ENCODE peak calls at places on chromosomes 5 and 9, in nine cellular contexts. V is caudate nucleus; N is HEK293T; Y is fibroblast of lung; A is tibial artery; L is Calu3; U is T-helper 17 cell; K is stimulated activated CD4-positive, alpha-beta T cell treated with anti-CD3 and anti-CD28 coated beads, Interleukin-12 subunit alpha, Interleukin-12 subunit beta, amount 100 ng/mL, for 4 hours; E is activated naive CD8-positive, alpha-beta T cell treated with anti-CD3 and anti-CD28 coated beads for 36 hours. X is an unnamed sample.

GRCh38 chr5:34652916-34653315 is 3.2 kb upstream of the RAI14 start:
- DNase-seq in V (no peak), N (no peak), Y (peak; percentile 41), A (no peak), L (no peak), U (no peak), K (no peak), E (no peak), X (no peak)

GRCh38 chr9:133592731-133593409 is 16.3 kb downstream of the FAM163B start:
- DNase-seq in V (no peak), N (no peak), Y (peak; percentile 14), A (no peak), L (no peak), U (no peak), K (no peak), E (no peak), X (no peak)

GRCh38 chr5:88396126-88396525 is 127.5 kb upstream of the TMEM161B start:
- DNase-seq in V (no peak), N (no peak), Y (no peak), A (no peak), L (no peak), U (no peak), K (no peak), E (no peak), X (no peak)

GRCh38 chr9:75612205-75612604 is 278.3 kb upstream of the PCSK5 start:
- DNase-seq in V (no peak), N (no peak), Y (no peak), A (no peak), L (no peak), U (no peak), K (no peak), E (no peak), X (no peak)

GRCh38 chr5:5929231-5929630 is 449.1 kb downstream of the MED10 start:
- DNase-seq in V (no peak), N (no peak), Y (no peak), A (no peak), L (no peak), U (no peak), K (no peak), E (no peak), X (no peak)

GRCh38 chr5:88727705-88728313 is 155.2 kb downstream of the MEF2C start:
- DNase-seq in V (no peak), N (no peak), Y (peak; percentile 53), A (no peak), L (no peak), U (no peak), K (no peak), E (no peak), X (no peak)

GRCh38 chr5:139182528-139183296 is 15.5 kb downstream of the SIL1 start:
- DNase-seq in V (no peak), N (no peak), Y (no peak), A (no peak), L (no peak), U (no peak), K (no peak), E (no peak), X (no peak)

GRCh38 chr9:27292646-27293045 is 4.3 kb downstream of the EQTN start:
- DNase-seq in V (no peak), N (no peak), Y (no peak), A (no peak), L (no peak), U (no peak), K (no peak), E (no peak), X (no peak)

GRCh38 chr9:129708799-129709198 is 43.4 kb downstream of the PRRX2 start:
- DNase-seq in V (no peak), N (no peak), Y (no peak), A (no peak), L (no peak), U (no peak), K (no peak), E (no peak), X (no peak)

GRCh38 chr5:127186657-127187056 is 103.9 kb upstream of the MEGF10 start:
- DNase-seq in V (no peak), N (no peak), Y (no peak), A (no peak), L (no peak), U (no peak), K (no peak), E (no peak), X (no peak)

GRCh38 chr5:15901151-15901550 is 278.4 kb downstream of the MARCHF11 start:
- DNase-seq in V (no peak), N (no peak), Y (no peak), A (no peak), L (no peak), U (no peak), K (no peak), E (no peak), X (no peak)

GRCh38 chr9:6805532-6805931 is 47.8 kb downstream of the KDM4C start:
- DNase-seq in V (no peak), N (no peak), Y (peak; percentile 63), A (no peak), L (no peak), U (no peak), K (no peak), E (no peak), X (no peak)

GRCh38 chr5:150778517-150779396 is at the start of gene SMIM3:
- DNase-seq in V (peak; percentile 20), N (peak; percentile 74), Y (peak; percentile 75), A (peak; percentile 86), L (peak; percentile 83), U (peak; percentile 44), K (peak; percentile 65), E (peak; percentile 77), X (peak; percentile 69)

GRCh38 chr9:99269429-99269828 is 47.3 kb downstream of the SEC61B start:
- DNase-seq in V (no peak), N (no peak), Y (peak; percentile 67), A (no peak), L (no peak), U (no peak), K (no peak), E (no peak), X (no peak)

GRCh38 chr9:136309101-136309801 is 5.4 kb upstream of the CCDC187 start:
- DNase-seq in V (no peak), N (no peak), Y (no peak), A (no peak), L (no peak), U (no peak), K (no peak), E (no peak), X (no peak)

GRCh38 chr9:127667906-127668305 is 38.9 kb upstream of the CFAP157 start:
- DNase-seq in V (no peak), N (no peak), Y (no peak), A (no peak), L (no peak), U (no peak), K (no peak), E (no peak), X (no peak)

GRCh38 chr9:74644015-74644414 is 146.9 kb downstream of the RORB start:
- DNase-seq in V (no peak), N (no peak), Y (no peak), A (no peak), L (no peak), U (no peak), K (no peak), E (no peak), X (no peak)

GRCh38 chr5:176413255-176413565 is 3.1 kb downstream of the CLTB start:
- DNase-seq in V (no peak), N (peak; percentile 5), Y (peak; percentile 55), A (no peak), L (no peak), U (no peak), K (no peak), E (no peak), X (no peak)

GRCh38 chr9:127574089-127574921 is 37.8 kb upstream of the STXBP1 start:
- DNase-seq in V (no peak), N (no peak), Y (no peak), A (peak; percentile 45), L (peak; percentile 79), U (no peak), K (no peak), E (no peak), X (no peak)

GRCh38 chr5:23274156-23274555 is 233.3 kb upstream of the PRDM9 start:
- DNase-seq in V (no peak), N (no peak), Y (no peak), A (no peak), L (no peak), U (no peak), K (no peak), E (no peak), X (no peak)

GRCh38 chr5:35129276-35129675 is 81.5 kb upstream of the AGXT2 start:
- DNase-seq in V (no peak), N (no peak), Y (peak; percentile 87), A (no peak), L (no peak), U (no peak), K (no peak), E (no peak), X (no peak)

GRCh38 chr9:114274217-114274616 is 48.7 kb upstream of the ORM1 start:
- DNase-seq in V (no peak), N (no peak), Y (no peak), A (no peak), L (no peak), U (no peak), K (no peak), E (no peak), X (no peak)

GRCh38 chr9:5025416-5025815 is 40.3 kb downstream of the JAK2 start:
- DNase-seq in V (no peak), N (no peak), Y (peak; percentile 6), A (no peak), L (no peak), U (no peak), K (no peak), E (no peak), X (no peak)

X was measured in stimulated activated naive CD8-positive, alpha-beta T cell treated with anti-CD3 and anti-CD28 coated beads, Interleukin-15, amount 100 ng/mL, for 72 hours.